ENCODE peak calls at places on chromosome 4, in four cellular contexts. Z is GM13977, U is vagina, T is nephron progenitor cell. Q is an unnamed sample.

GRCh38 chr4:174928174-174928573 is 10.0 kb downstream of the ADAM29 start:
- DNase-seq in Z (no peak), T (no peak), U (no peak), Q (no peak)

GRCh38 chr4:98828801-98829200 is 100.1 kb downstream of the EIF4E start:
- DNase-seq in U (no peak), Z (no peak), T (no peak), Q (no peak)

GRCh38 chr4:159552979-159553768 is 450.3 kb downstream of the RAPGEF2 start:
- DNase-seq in T (no peak), U (no peak), Z (no peak), Q (no peak)

GRCh38 chr4:36196145-36196925 is 48.0 kb downstream of the ARAP2 start:
- DNase-seq in T (no peak), U (no peak), Z (no peak), Q (no peak)

GRCh38 chr4:141041021-141041476 is 92.2 kb downstream of the RNF150 start:
- DNase-seq in T (no peak), Z (no peak), U (no peak), Q (no peak)

GRCh38 chr4:82770607-82771006 is 28.0 kb downstream of the SCD5 start:
- DNase-seq in Z (no peak), T (no peak), U (no peak), Q (no peak)

GRCh38 chr4:56440983-56441382 is 4.9 kb downstream of the PAICS start:
- DNase-seq in T (no peak), Z (no peak), U (no peak), Q (no peak)

GRCh38 chr4:77586953-77587383 is 18.7 kb upstream of the CXCL13 start:
- DNase-seq in U (no peak), T (no peak), Z (peak; percentile 53), Q (no peak)

GRCh38 chr4:99816611-99817309 is at the start of gene DAPP1:
- DNase-seq in U (no peak), Z (peak; percentile 60), T (no peak), Q (no peak)

GRCh38 chr4:155377281-155377680 is 516 bp upstream of the MAP9 start:
- DNase-seq in T (no peak), Z (no peak), U (no peak), Q (no peak)

DNA sequence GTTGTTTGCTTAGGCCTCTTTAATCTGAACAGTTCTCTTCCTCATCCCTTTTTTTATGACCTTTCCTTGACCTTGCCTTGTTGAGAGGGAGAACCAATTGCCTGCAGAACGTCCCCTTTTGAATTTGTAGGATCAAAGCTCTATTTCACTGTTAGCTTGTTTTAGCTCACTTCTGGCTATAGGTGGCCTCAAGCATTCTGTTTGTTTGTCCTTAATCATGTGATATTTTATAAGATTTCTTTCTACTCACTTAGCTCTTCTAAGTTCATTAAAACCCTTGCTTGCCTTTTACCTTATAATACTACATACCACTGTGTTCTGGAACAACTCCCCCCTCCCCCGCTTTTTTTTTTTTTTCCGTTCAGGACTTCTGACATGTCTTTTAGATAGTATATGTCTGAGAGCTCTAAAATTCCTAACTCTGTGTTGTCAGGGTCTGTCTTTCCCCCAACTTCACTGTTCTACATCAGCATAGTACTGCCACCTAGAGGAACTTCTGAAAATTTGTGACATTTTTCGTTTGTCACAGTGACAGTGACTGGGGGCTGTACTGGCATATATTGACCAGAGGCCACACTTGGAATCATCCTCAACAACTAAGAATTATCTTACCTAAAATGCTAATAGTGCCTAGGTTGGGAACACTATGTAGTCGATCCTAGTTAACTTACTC is 128.5 kb downstream of the LARP7 start:
- DNase-seq in U (no peak), Z (peak; percentile 60), T (peak; percentile 23), Q (no peak)
- TF ChIP-seq CTCF in U (no peak), Z (peak; percentile 59), T (peak; percentile 52), Q (peak; percentile 80)

DNA sequence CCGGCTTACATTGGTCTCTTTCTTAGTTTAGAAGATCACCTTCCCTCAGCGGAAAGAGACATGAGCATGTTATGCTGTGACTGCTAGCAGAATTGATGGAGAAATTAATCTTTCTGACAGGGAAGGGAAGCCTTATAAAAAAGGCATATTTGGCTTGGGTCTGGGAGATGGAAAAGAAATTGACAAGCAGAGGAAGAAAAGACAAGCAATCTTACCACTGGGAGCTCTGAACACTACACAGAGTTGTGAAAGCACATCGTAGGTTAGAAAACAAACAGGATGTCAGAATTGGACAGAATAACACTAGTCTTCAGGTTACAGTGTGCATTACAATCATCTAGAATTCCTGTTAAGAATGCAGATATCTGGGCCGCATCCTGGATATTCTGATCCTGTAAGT is 1493.8 kb upstream of the IGFBP7 start:
- DNase-seq in T (no peak), U (no peak), Z (no peak), Q (no peak)
- TF ChIP-seq CTCF in T (no peak), U (no peak), Z (no peak), Q (no peak)

DNA sequence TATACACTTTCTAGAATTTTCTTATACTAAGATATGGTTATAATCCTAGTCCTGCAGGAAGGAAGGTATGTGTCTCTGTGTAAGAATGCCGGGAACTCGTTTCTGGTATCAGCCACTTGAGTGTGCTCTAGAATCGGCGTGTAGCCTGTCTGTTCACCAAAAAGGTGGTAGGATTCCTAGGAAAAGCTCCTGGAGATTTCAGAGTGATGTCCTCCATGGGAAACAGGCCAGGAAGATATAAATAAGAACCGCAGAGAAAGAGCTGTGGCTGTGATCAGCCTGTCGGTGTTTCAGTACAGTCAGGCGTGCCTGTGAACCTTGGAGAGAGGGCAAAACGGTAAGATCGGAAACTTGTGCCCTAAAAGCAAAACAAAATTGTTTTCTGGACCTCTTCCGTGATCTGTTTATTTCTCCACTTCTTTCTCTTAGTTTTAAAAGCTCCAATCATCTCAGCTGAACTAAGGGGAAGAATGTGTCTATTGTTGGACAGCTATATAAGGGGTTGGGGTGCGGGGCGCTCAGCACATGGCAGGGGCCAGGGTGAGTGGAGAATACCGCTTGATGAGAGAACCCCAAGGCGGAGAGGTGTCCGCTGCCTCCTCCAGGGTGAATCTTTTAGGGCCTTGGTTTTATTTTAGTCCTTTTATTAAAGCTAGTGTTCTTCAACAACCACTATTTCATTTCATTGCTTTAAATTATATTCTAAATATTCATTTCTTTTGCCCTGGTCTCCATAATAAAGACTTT is 303.8 kb upstream of the TENM3 start:
- DNase-seq in Z (no peak), T (no peak), U (no peak), Q (no peak)
- TF ChIP-seq CTCF in Z (no peak), T (no peak), U (no peak), Q (peak; percentile 34)

GRCh38 chr4:24470681-24471622 is 113.4 kb downstream of the DHX15 start:
- DNase-seq in T (peak; percentile 63), U (no peak), Z (peak; percentile 80), Q (no peak)
- TF ChIP-seq CTCF in T (no peak), U (no peak), Z (no peak), Q (peak; percentile 53)